ENCODE peak calls at places on chromosomes 12 and 14, in six cellular contexts. S is AG09309, H is dorsolateral prefrontal cortex, N is tibial artery, F is HepG2, O is cortex of kidney. D is an unnamed sample.
A peak's percentile ranks its signal among the peaks of the same experiment; 100 is the strongest.

GRCh38 chr12:58529114-58529665 is 391.1 kb downstream of the LRIG3 start:
- DNase-seq in O (no peak), N (no peak), F (no peak), S (peak; percentile 10), H (no peak), D (no peak)

GRCh38 chr14:55913324-55914035 is 204.7 kb upstream of the PELI2 start:
- DNase-seq in N (peak; percentile 83), O (no peak), S (peak; percentile 49), F (no peak), H (no peak), D (no peak)

GRCh38 chr12:42744539-42745156 is 155.1 kb upstream of the PRICKLE1 start:
- DNase-seq in O (no peak), N (no peak), F (no peak), H (no peak), S (peak; percentile 74), D (no peak)

GRCh38 chr12:131347345-131347714 is 363.6 kb upstream of the SFSWAP start:
- DNase-seq in N (no peak), H (no peak), F (no peak), O (no peak), S (no peak), D (no peak)

GRCh38 chr12:112346194-112346593 is 36.0 kb downstream of the HECTD4 start:
- DNase-seq in N (no peak), S (no peak), H (no peak), O (no peak), F (no peak), D (no peak)

GRCh38 chr12:126191037-126191891 is 1126.0 kb downstream of the AACS start:
- DNase-seq in N (no peak), O (no peak), F (no peak), H (peak; percentile 52), S (no peak), D (no peak)

GRCh38 chr12:128810182-128811127 is 13.3 kb downstream of the SLC15A4 start:
- DNase-seq in S (no peak), F (no peak), H (no peak), O (no peak), N (peak; percentile 76), D (no peak)

GRCh38 chr12:132287391-132288238 is 41.8 kb downstream of the GALNT9 start:
- DNase-seq in O (no peak), H (no peak), S (no peak), F (no peak), N (no peak), D (no peak)

GRCh38 chr12:95943231-95943842 is at the start of gene AMDHD1:
- DNase-seq in S (no peak), F (peak; percentile 45), H (peak; percentile 72), N (peak; percentile 69), O (no peak), D (peak; percentile 40)

GRCh38 chr14:79280400-79280670 is 931.0 kb downstream of the DIO2 start:
- DNase-seq in O (no peak), S (no peak), N (no peak), H (no peak), F (no peak), D (no peak)

GRCh38 chr14:68790656-68791077 is 2.2 kb downstream of the ZFP36L1 start:
- DNase-seq in O (no peak), S (no peak), H (no peak), N (peak; percentile 64), F (no peak), D (peak; percentile 36)

GRCh38 chr14:72619881-72620280 is 274.0 kb downstream of the DPF3 start:
- DNase-seq in F (no peak), H (no peak), N (no peak), S (no peak), O (no peak), D (no peak)

GRCh38 chr12:81167694-81168093 is 89.8 kb downstream of the ACSS3 start:
- DNase-seq in F (no peak), N (no peak), O (no peak), H (no peak), S (no peak), D (no peak)

GRCh38 chr12:64900540-64900939 is 76.1 kb downstream of the TBC1D30 start:
- DNase-seq in N (no peak), S (no peak), O (no peak), F (no peak), H (no peak), D (no peak)

GRCh38 chr12:127926004-127926403 is 341.0 kb upstream of the TMEM132C start:
- DNase-seq in H (peak; percentile 71), F (no peak), N (no peak), S (no peak), O (no peak), D (no peak)

GRCh38 chr12:52395761-52396434 is 10.2 kb downstream of the KRT82 start:
- DNase-seq in S (no peak), F (peak; percentile 33), H (no peak), N (no peak), O (no peak), D (peak; percentile 36)

GRCh38 chr14:98899441-98899840 is 372.6 kb downstream of the BCL11B start:
- DNase-seq in N (no peak), S (no peak), H (no peak), F (no peak), O (no peak), D (no peak)

GRCh38 chr14:70317969-70318634 is 41.4 kb downstream of the COX16 start:
- DNase-seq in H (no peak), F (peak; percentile 97), O (no peak), N (no peak), S (peak; percentile 27), D (peak; percentile 89)

GRCh38 chr14:22886500-22887259 is 3.7 kb downstream of the REM2 start:
- DNase-seq in N (peak; percentile 84), O (no peak), S (no peak), F (no peak), H (no peak), D (peak; percentile 70)

GRCh38 chr12:54175130-54175963 is 13.4 kb downstream of the SMUG1 start:
- DNase-seq in F (no peak), S (no peak), N (no peak), H (no peak), O (no peak), D (peak; percentile 47)

GRCh38 chr14:101005447-101005846 is 101.9 kb upstream of the RTL1 start:
- DNase-seq in F (no peak), N (peak; percentile 76), O (no peak), H (no peak), S (no peak), D (no peak)

GRCh38 chr12:124109760-124110159 is 136.7 kb downstream of the ZNF664 start:
- DNase-seq in H (no peak), F (no peak), S (no peak), N (no peak), O (no peak), D (peak; percentile 33)

GRCh38 chr12:49126852-49127763 is 4.1 kb downstream of the TUBA1B start:
- DNase-seq in H (no peak), S (no peak), F (no peak), N (no peak), O (no peak), D (no peak)

GRCh38 chr12:6201775-6202292 is 1.6 kb downstream of the CD9 start:
- DNase-seq in N (no peak), O (no peak), H (no peak), F (no peak), S (no peak), D (peak; percentile 55)